ENCODE peak calls at places on chromosomes 3 and 15, in seven cellular contexts. D is cardiac fibroblast, S is GM23338, N is Caki2, F is left cardiac atrium, W is ovary, T is IMR-90. Q is an unnamed sample.

GRCh38 chr3:51510996-51511395 is 11.2 kb upstream of the DCAF1 start:
- DNase-seq in D (no peak), S (no peak), N (no peak), F (no peak), W (no peak), T (no peak), Q (no peak)

GRCh38 chr15:39269821-39270220 is 311.1 kb upstream of the THBS1 start:
- DNase-seq in D (no peak), S (no peak), N (no peak), F (no peak), W (no peak), T (no peak), Q (no peak)

GRCh38 chr3:173008978-173009377 is 132.1 kb downstream of the SPATA16 start:
- DNase-seq in D (no peak), S (no peak), N (no peak), F (no peak), W (no peak), T (no peak), Q (no peak)

GRCh38 chr3:148735597-148735996 is 37.9 kb downstream of the AGTR1 start:
- DNase-seq in D (peak; percentile 34), S (no peak), N (peak; percentile 28), F (no peak), W (no peak), T (no peak), Q (peak; percentile 38)

GRCh38 chr3:3714572-3714971 is 84.7 kb upstream of the LRRN1 start:
- DNase-seq in D (no peak), S (peak; percentile 46), N (no peak), F (no peak), W (no peak), T (no peak), Q (no peak)

GRCh38 chr3:51340311-51340829 is 44.7 kb upstream of the MANF start:
- DNase-seq in D (peak; percentile 97), S (peak; percentile 33), N (peak; percentile 88), F (no peak), W (peak; percentile 20), T (peak; percentile 91), Q (peak; percentile 80)

GRCh38 chr3:31847760-31848159 is 133.3 kb downstream of the OSBPL10 start:
- DNase-seq in D (no peak), S (no peak), N (no peak), F (no peak), W (no peak), T (no peak), Q (no peak)

GRCh38 chr3:149955449-149955848 is 15.2 kb downstream of the PFN2 start:
- DNase-seq in D (no peak), S (no peak), N (no peak), F (no peak), W (no peak), T (no peak), Q (no peak)

GRCh38 chr15:70197945-70198361 is 100.2 kb upstream of the TLE3 start:
- DNase-seq in D (no peak), S (no peak), N (no peak), F (no peak), W (no peak), T (no peak), Q (no peak)

GRCh38 chr15:51377038-51377761 is 35.7 kb downstream of the GLDN start:
- DNase-seq in D (peak; percentile 77), S (no peak), N (no peak), F (no peak), W (no peak), T (peak; percentile 93), Q (peak; percentile 6)

GRCh38 chr15:85354432-85354831 is 26.0 kb upstream of the AKAP13 start:
- DNase-seq in D (peak; percentile 26), S (no peak), N (peak; percentile 65), F (no peak), W (no peak), T (peak; percentile 77), Q (peak; percentile 82)

GRCh38 chr15:42863572-42864239 is 56.9 kb downstream of the TTBK2 start:
- DNase-seq in D (no peak), S (no peak), N (no peak), F (no peak), W (no peak), T (no peak), Q (no peak)

GRCh38 chr3:67870477-67870876 is 216.1 kb upstream of the SUCLG2 start:
- DNase-seq in D (no peak), S (no peak), N (no peak), F (no peak), W (no peak), T (no peak), Q (no peak)

GRCh38 chr3:43215684-43216336 is 70.5 kb upstream of the SNRK start:
- DNase-seq in D (no peak), S (no peak), N (no peak), F (no peak), W (no peak), T (no peak), Q (no peak)

GRCh38 chr3:16818945-16819344 is 65.8 kb upstream of the PLCL2 start:
- DNase-seq in D (no peak), S (no peak), N (no peak), F (no peak), W (no peak), T (no peak), Q (no peak)

GRCh38 chr15:56124391-56124790 is 119.3 kb downstream of the RFX7 start:
- DNase-seq in D (no peak), S (no peak), N (no peak), F (no peak), W (no peak), T (peak; percentile 36), Q (no peak)

GRCh38 chr15:75204340-75205063 is 2.8 kb downstream of the C15orf39 start:
- DNase-seq in D (peak; percentile 92), S (peak; percentile 97), N (peak; percentile 91), F (peak; percentile 94), W (peak; percentile 93), T (peak; percentile 87), Q (peak; percentile 89)

GRCh38 chr15:34964277-34964676 is 5.3 kb downstream of the AQR start:
- DNase-seq in D (no peak), S (no peak), N (no peak), F (no peak), W (no peak), T (no peak), Q (no peak)

GRCh38 chr3:156599475-156599874 is 44.6 kb upstream of the SSR3 start:
- DNase-seq in D (no peak), S (peak; percentile 8), N (no peak), F (no peak), W (no peak), T (no peak), Q (no peak)

GRCh38 chr3:53816430-53816829 is 29.8 kb downstream of the CHDH start:
- DNase-seq in D (no peak), S (no peak), N (no peak), F (no peak), W (no peak), T (no peak), Q (no peak)

GRCh38 chr3:9339750-9340449 is 23.0 kb upstream of the THUMPD3 start:
- DNase-seq in D (peak; percentile 13), S (no peak), N (peak; percentile 13), F (no peak), W (no peak), T (peak; percentile 66), Q (no peak)

GRCh38 chr3:49563040-49563578 is 8.8 kb downstream of the BSN start:
- DNase-seq in D (no peak), S (peak; percentile 74), N (no peak), F (no peak), W (no peak), T (no peak), Q (no peak)

GRCh38 chr15:64004059-64004458 is 42.2 kb downstream of the DAPK2 start:
- DNase-seq in D (no peak), S (no peak), N (peak; percentile 40), F (no peak), W (no peak), T (no peak), Q (no peak)

GRCh38 chr3:74443102-74443501 is 171.4 kb downstream of the CNTN3 start:
- DNase-seq in D (peak; percentile 63), S (no peak), N (no peak), F (no peak), W (no peak), T (peak; percentile 49), Q (peak; percentile 11)

GRCh38 chr3:32899265-32899664 is 52.2 kb upstream of the CCR4 start:
- DNase-seq in D (no peak), S (no peak), N (no peak), F (no peak), W (no peak), T (no peak), Q (no peak)

GRCh38 chr3:104438761-104439160 is 927.9 kb upstream of the ALCAM start:
- DNase-seq in D (no peak), S (peak; percentile 15), N (no peak), F (no peak), W (no peak), T (no peak), Q (no peak)